ENCODE peak calls at places on chromosomes 3 and 15, in six cellular contexts. A is thoracic aorta; K is adipocyte; L is CD8-positive, alpha-beta T cell; J is naive thymus-derived CD4-positive, alpha-beta T cell; F is CD8-positive, alpha-beta memory T cell. H is an unnamed sample.

GRCh38 chr3:24640330-24640877 is 145.8 kb upstream of the THRB start:
- DNase-seq in L (no peak), J (no peak), K (peak; percentile 45), A (no peak), F (no peak), H (no peak)

GRCh38 chr15:43463542-43463941 is 29.4 kb downstream of the TP53BP1 start:
- DNase-seq in A (no peak), L (no peak), K (peak; percentile 73), J (no peak), F (no peak), H (no peak)

GRCh38 chr15:65833501-65834220 is 35.6 kb upstream of the RAB11A start:
- DNase-seq in F (no peak), J (no peak), K (no peak), A (no peak), L (peak; percentile 46), H (peak; percentile 48)

GRCh38 chr15:69973102-69973714 is 124.5 kb downstream of the TLE3 start:
- DNase-seq in L (no peak), K (peak; percentile 31), A (no peak), F (no peak), J (no peak), H (no peak)

GRCh38 chr3:161049683-161050248 is 55.4 kb downstream of the B3GALNT1 start:
- DNase-seq in K (no peak), A (no peak), L (no peak), J (no peak), F (no peak), H (no peak)

GRCh38 chr3:114666613-114667012 is 372.8 kb downstream of the TIGIT start:
- DNase-seq in J (no peak), F (no peak), A (no peak), K (no peak), L (no peak), H (no peak)

GRCh38 chr3:143750856-143751255 is 97.4 kb downstream of the SLC9A9 start:
- DNase-seq in J (no peak), L (no peak), F (no peak), K (no peak), A (no peak), H (no peak)

GRCh38 chr15:31090741-31091140 is 10.8 kb downstream of the TRPM1 start:
- DNase-seq in K (no peak), A (no peak), L (no peak), F (no peak), J (no peak), H (no peak)

GRCh38 chr15:74869726-74870407 is 3.3 kb downstream of the SCAMP2 start:
- DNase-seq in K (peak; percentile 36), L (no peak), A (no peak), F (no peak), J (no peak), H (peak; percentile 75)

GRCh38 chr3:16060945-16061344 is 113.5 kb upstream of the GALNT15 start:
- DNase-seq in J (no peak), A (no peak), F (no peak), K (peak; percentile 67), L (no peak), H (peak; percentile 83)

GRCh38 chr3:191290311-191291025 is 38.7 kb upstream of the CCDC50 start:
- DNase-seq in J (no peak), F (no peak), L (no peak), K (peak; percentile 43), A (no peak), H (no peak)

GRCh38 chr3:4729061-4729973 is 236.2 kb downstream of the ITPR1 start:
- DNase-seq in A (no peak), J (no peak), K (no peak), F (no peak), L (no peak), H (no peak)

GRCh38 chr3:158701666-158702065 is 29.2 kb upstream of the LXN start:
- DNase-seq in J (no peak), F (no peak), L (no peak), A (no peak), K (peak; percentile 17), H (no peak)

GRCh38 chr15:87702270-87702669 is 554.3 kb downstream of the NTRK3 start:
- DNase-seq in J (no peak), K (no peak), A (no peak), L (no peak), F (no peak), H (no peak)

GRCh38 chr3:29186131-29186599 is 94.7 kb upstream of the RBMS3 start:
- DNase-seq in F (no peak), K (peak; percentile 80), A (no peak), L (no peak), J (no peak), H (no peak)

GRCh38 chr15:90187257-90187868 is 13.8 kb upstream of the SEMA4B start:
- DNase-seq in L (no peak), J (no peak), A (no peak), K (no peak), F (no peak), H (no peak)

DNA sequence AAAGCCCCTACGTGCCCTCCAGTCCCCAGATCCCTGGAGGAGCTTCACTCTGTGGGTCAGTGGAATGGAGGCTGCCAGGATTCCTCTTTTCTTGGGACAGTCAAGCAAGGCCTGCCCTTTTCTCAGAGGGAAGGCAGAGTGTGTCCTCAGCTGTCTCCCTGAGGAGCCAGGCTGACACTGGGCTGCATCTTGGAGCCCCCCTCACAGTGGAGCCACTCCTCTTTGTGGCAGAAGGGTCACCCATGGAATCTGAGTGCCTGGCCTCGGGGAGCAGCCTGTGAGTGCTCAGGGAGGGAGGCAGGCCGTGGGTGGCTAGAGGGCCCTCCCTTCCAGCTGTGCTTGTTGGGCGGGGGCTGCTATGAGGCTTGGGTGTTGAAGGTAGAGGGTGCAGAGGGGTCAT is 41.2 kb downstream of the BOC start:
- DNase-seq in A (no peak), K (no peak), L (no peak), F (no peak), J (no peak), H (no peak)
- H3K4me1 ChIP-seq in A (peaks cover 24% of the 10 kb centered on the region), K (peaks cover 39% of the 10 kb centered on the region), L (no peaks in the 10 kb centered on the region), F (no peaks in the 10 kb centered on the region), J (no peaks in the 10 kb centered on the region), H (peaks cover 19% of the 10 kb centered on the region)

GRCh38 chr15:53837263-53837662 is 77.8 kb upstream of the WDR72 start:
- DNase-seq in L (no peak), J (no peak), F (no peak), A (no peak), K (no peak), H (no peak)

GRCh38 chr15:53833134-53833624 is 73.7 kb upstream of the WDR72 start:
- DNase-seq in J (no peak), K (peak; percentile 24), L (no peak), A (no peak), F (no peak), H (peak; percentile 67)

GRCh38 chr15:53836618-53837017 is 77.2 kb upstream of the WDR72 start:
- DNase-seq in A (no peak), J (no peak), L (no peak), K (no peak), F (no peak), H (no peak)

GRCh38 chr15:53834214-53834613 is 74.8 kb upstream of the WDR72 start:
- DNase-seq in K (no peak), A (no peak), F (no peak), J (no peak), L (no peak), H (no peak)

DNA sequence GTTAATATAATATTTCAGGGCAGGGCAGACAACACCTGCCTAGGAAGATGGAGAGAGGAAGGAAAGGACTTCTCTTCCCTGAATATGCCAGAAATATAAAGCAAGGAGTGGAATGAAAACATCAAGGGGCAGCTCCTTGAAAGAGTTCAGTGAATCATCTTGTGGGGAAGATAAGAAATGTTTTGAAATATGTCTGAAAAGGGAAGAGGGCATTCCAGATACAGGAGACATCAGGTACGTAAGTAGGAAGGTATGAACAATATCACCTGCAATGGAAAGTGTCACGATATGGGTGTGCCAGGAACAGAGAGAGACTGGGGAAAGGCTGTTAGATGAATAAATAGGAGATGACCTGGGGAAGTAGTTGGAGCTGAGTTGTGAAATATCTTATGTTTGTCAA is 75.8 kb upstream of the WDR72 start:
- DNase-seq in J (no peak), K (no peak), L (no peak), A (no peak), F (no peak), H (no peak)
- H3K4me1 ChIP-seq in J (no peaks in the 10 kb centered on the region), K (no peaks in the 10 kb centered on the region), L (no peaks in the 10 kb centered on the region), A (peaks cover 35% of the 10 kb centered on the region), F (no peaks in the 10 kb centered on the region), H (peaks cover 20% of the 10 kb centered on the region)

DNA sequence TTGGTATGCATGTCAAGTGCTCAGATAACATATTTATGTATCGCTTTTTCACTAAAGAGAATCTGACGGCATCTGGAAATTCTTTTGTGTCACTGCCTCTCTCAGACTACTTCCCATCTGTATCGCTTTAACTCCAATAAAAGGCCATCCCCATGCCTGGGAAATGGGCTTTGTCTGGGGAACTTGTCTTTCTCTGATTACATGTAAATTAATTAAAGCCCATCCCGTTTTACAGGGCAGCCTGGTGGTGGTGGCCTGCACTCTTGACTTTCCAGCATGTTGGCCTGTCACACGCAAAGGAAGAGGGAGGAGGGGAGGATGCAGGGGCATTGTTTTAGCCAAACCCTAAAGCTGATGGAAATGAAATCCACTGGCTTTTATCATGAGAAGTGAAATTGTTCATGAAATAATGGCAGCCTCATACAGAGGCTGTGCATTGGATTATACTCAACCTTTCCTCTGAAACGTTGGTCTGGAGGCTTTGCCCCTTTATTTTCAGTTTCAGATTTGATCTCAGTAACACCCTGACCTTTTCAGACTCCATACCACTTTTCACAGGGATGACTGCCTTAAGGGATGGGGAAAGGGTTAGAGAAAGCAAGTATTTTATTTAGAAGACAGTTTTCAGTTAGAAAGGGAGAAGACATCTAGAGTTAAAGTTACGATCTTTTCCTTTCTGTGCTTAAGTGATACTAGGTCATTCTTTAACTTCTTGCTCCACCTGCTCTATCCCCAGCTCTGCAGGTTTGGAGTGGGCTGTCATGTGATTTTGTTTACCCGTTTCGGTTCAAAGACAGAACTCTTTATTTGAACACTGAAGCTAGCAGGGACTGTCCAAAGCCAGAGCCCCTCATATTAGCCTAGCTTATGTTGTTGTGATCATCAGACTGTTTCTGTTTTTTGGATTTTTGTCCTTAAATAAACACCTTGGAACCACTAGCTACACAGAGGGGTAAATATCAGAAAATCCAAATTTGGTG is 94.6 kb upstream of the CTDSPL start:
- DNase-seq in K (no peak), F (no peak), L (no peak), J (no peak), A (no peak), H (no peak)
- H3K4me1 ChIP-seq in K (peaks cover 49% of the 10 kb centered on the region), F (no peaks in the 10 kb centered on the region), L (no peaks in the 10 kb centered on the region), J (no peaks in the 10 kb centered on the region), A (peaks cover 99% of the 10 kb centered on the region), H (peaks cover 64% of the 10 kb centered on the region)

GRCh38 chr15:67108122-67108871 is 42.9 kb downstream of the SMAD3 start:
- DNase-seq in A (no peak), K (no peak), L (no peak), J (no peak), F (no peak), H (no peak)

GRCh38 chr15:67109141-67110034 is 44.0 kb downstream of the SMAD3 start:
- DNase-seq in A (no peak), J (no peak), L (no peak), K (no peak), F (peak; percentile 32), H (peak; percentile 83)

GRCh38 chr15:67110958-67111864 is 45.8 kb downstream of the SMAD3 start:
- DNase-seq in J (no peak), A (no peak), K (no peak), L (no peak), F (no peak), H (no peak)

GRCh38 chr15:67107014-67107812 is 41.8 kb downstream of the SMAD3 start:
- DNase-seq in L (no peak), J (no peak), K (peak; percentile 90), F (no peak), A (peak; percentile 64), H (peak; percentile 58)

DNA sequence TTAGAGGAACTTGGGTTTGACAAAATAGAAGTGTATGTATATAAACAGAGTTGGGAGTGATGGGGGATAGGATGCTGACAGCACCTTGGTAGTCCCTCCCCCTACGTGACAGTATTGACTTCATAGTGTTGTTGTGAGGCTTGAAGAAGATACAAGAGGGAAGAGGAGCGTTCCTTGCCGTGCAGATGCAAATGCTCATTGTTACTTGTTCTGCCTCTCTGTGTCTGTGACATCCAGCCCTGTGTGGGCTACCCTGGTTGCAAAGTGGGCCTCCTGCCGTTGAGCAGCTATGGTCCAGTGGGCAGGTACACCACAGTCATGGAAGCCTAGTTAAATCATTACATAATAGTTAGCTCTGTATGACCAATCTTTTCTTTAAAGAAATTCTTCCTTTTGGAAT is 45.0 kb downstream of the SMAD3 start:
- DNase-seq in J (no peak), A (no peak), F (no peak), L (no peak), K (no peak), H (no peak)
- H3K4me1 ChIP-seq in J (peaks cover 74% of the 10 kb centered on the region), A (peaks cover 75% of the 10 kb centered on the region), F (peaks cover 70% of the 10 kb centered on the region), L (peaks cover 54% of the 10 kb centered on the region), K (peaks cover 71% of the 10 kb centered on the region), H (peaks cover 6% of the 10 kb centered on the region)